ENCODE peak calls at places on chromosome X, in nine cellular contexts. One of them, this sample, is unnamed.

GRCh38 chrX:154019061-154019621 is 561 bp downstream of the IRAK1 start:
- DNase-seq in GM13976: no peak
- DNase-seq in kidney glomerular epithelial cell: no peak
- DNase-seq in WERI-Rb-1: no peak
- DNase-seq in central memory CD4-positive, alpha-beta T cell: no peak
- DNase-seq in T follicular helper cell: no peak
- DNase-seq in GM04504: no peak
- DNase-seq in tibial artery: no peak
- DNase-seq in upper lobe of right lung: peak
- DNase-seq in this sample: peak

GRCh38 chrX:136747003-136747986 is 33.4 kb downstream of the ARHGEF6 start:
- DNase-seq in upper lobe of right lung: no peak
- DNase-seq in T follicular helper cell: no peak
- DNase-seq in tibial artery: no peak
- DNase-seq in GM04504: no peak
- DNase-seq in GM13976: no peak
- DNase-seq in central memory CD4-positive, alpha-beta T cell: no peak
- DNase-seq in WERI-Rb-1: no peak
- DNase-seq in kidney glomerular epithelial cell: no peak
- DNase-seq in this sample: no peak

GRCh38 chrX:154350429-154351182 is 23.8 kb downstream of the FLNA start:
- DNase-seq in kidney glomerular epithelial cell: no peak
- DNase-seq in central memory CD4-positive, alpha-beta T cell: no peak
- DNase-seq in tibial artery: no peak
- DNase-seq in WERI-Rb-1: no peak
- DNase-seq in GM04504: no peak
- DNase-seq in GM13976: no peak
- DNase-seq in upper lobe of right lung: no peak
- DNase-seq in T follicular helper cell: no peak
- DNase-seq in this sample: no peak

GRCh38 chrX:47662144-47662657 is 3.2 kb upstream of the UXT start:
- DNase-seq in GM04504: peak
- DNase-seq in kidney glomerular epithelial cell: peak
- DNase-seq in T follicular helper cell: no peak
- DNase-seq in central memory CD4-positive, alpha-beta T cell: no peak
- DNase-seq in tibial artery: no peak
- DNase-seq in upper lobe of right lung: no peak
- DNase-seq in WERI-Rb-1: no peak
- DNase-seq in GM13976: no peak
- DNase-seq in this sample: no peak

GRCh38 chrX:53048169-53049126 is at the start of gene GPR173:
- DNase-seq in tibial artery: peak
- DNase-seq in central memory CD4-positive, alpha-beta T cell: no peak
- DNase-seq in upper lobe of right lung: peak
- DNase-seq in T follicular helper cell: no peak
- DNase-seq in GM04504: peak
- DNase-seq in kidney glomerular epithelial cell: peak
- DNase-seq in WERI-Rb-1: peak
- DNase-seq in GM13976: no peak
- DNase-seq in this sample: no peak

GRCh38 chrX:130529531-130529930 is 127.7 kb downstream of the RBMX2 start:
- DNase-seq in central memory CD4-positive, alpha-beta T cell: no peak
- DNase-seq in GM04504: no peak
- DNase-seq in kidney glomerular epithelial cell: no peak
- DNase-seq in WERI-Rb-1: no peak
- DNase-seq in GM13976: no peak
- DNase-seq in upper lobe of right lung: no peak
- DNase-seq in T follicular helper cell: no peak
- DNase-seq in tibial artery: no peak
- DNase-seq in this sample: no peak

GRCh38 chrX:40105791-40106676 is 8.3 kb upstream of the BCOR start:
- DNase-seq in tibial artery: peak
- DNase-seq in T follicular helper cell: peak
- DNase-seq in WERI-Rb-1: peak
- DNase-seq in GM04504: no peak
- DNase-seq in upper lobe of right lung: peak
- DNase-seq in GM13976: peak
- DNase-seq in central memory CD4-positive, alpha-beta T cell: peak
- DNase-seq in kidney glomerular epithelial cell: no peak
- DNase-seq in this sample: peak

GRCh38 chrX:34300871-34301270 is 168.8 kb upstream of the FAM47A start:
- DNase-seq in tibial artery: no peak
- DNase-seq in GM13976: peak
- DNase-seq in WERI-Rb-1: peak
- DNase-seq in T follicular helper cell: no peak
- DNase-seq in kidney glomerular epithelial cell: peak
- DNase-seq in upper lobe of right lung: no peak
- DNase-seq in central memory CD4-positive, alpha-beta T cell: no peak
- DNase-seq in GM04504: no peak
- DNase-seq in this sample: peak

This sample was measured in naive thymus-derived CD4-positive, alpha-beta T cell.